ENCODE peak calls at places on chromosomes 16 and 17, in four cellular contexts. One of them, this sample, is unnamed.

GRCh38 chr16:86067516-86067915 is 168.6 kb downstream of the IRF8 start:
- DNase-seq in CD4-positive, CD25-positive, alpha-beta regulatory T cell: no peak
- DNase-seq in NCI-H2029: no peak
- DNase-seq in T-helper 1 cell: no peak
- DNase-seq in this sample: no peak

GRCh38 chr16:2879854-2880508 is 3.0 kb upstream of the FLYWCH2 start:
- DNase-seq in CD4-positive, CD25-positive, alpha-beta regulatory T cell: no peak
- DNase-seq in NCI-H2029: no peak
- DNase-seq in T-helper 1 cell: no peak
- DNase-seq in this sample: no peak

GRCh38 chr17:49987681-49988441 is 7.2 kb downstream of the DLX3 start:
- DNase-seq in CD4-positive, CD25-positive, alpha-beta regulatory T cell: no peak
- DNase-seq in NCI-H2029: peak
- DNase-seq in T-helper 1 cell: no peak
- DNase-seq in this sample: no peak

GRCh38 chr16:84788968-84789371 is 30.8 kb upstream of the CRISPLD2 start:
- DNase-seq in CD4-positive, CD25-positive, alpha-beta regulatory T cell: no peak
- DNase-seq in NCI-H2029: no peak
- DNase-seq in T-helper 1 cell: no peak
- DNase-seq in this sample: no peak

GRCh38 chr17:81621494-81622230 is 15.2 kb downstream of the NPLOC4 start:
- DNase-seq in CD4-positive, CD25-positive, alpha-beta regulatory T cell: no peak
- DNase-seq in NCI-H2029: no peak
- DNase-seq in T-helper 1 cell: no peak
- DNase-seq in this sample: no peak

GRCh38 chr17:1290676-1291075 is 11.2 kb downstream of the TRARG1 start:
- DNase-seq in CD4-positive, CD25-positive, alpha-beta regulatory T cell: no peak
- DNase-seq in NCI-H2029: no peak
- DNase-seq in T-helper 1 cell: no peak
- DNase-seq in this sample: no peak

GRCh38 chr16:65095090-65095728 is 26.7 kb downstream of the CDH11 start:
- DNase-seq in CD4-positive, CD25-positive, alpha-beta regulatory T cell: no peak
- DNase-seq in NCI-H2029: no peak
- DNase-seq in T-helper 1 cell: no peak
- DNase-seq in this sample: no peak

GRCh38 chr17:6457688-6458190 is 13.5 kb downstream of the PIMREG start:
- DNase-seq in CD4-positive, CD25-positive, alpha-beta regulatory T cell: no peak
- DNase-seq in NCI-H2029: no peak
- DNase-seq in T-helper 1 cell: no peak
- DNase-seq in this sample: no peak

GRCh38 chr16:9706217-9706616 is 476.0 kb downstream of the GRIN2A start:
- DNase-seq in CD4-positive, CD25-positive, alpha-beta regulatory T cell: no peak
- DNase-seq in NCI-H2029: no peak
- DNase-seq in T-helper 1 cell: no peak
- DNase-seq in this sample: peak

GRCh38 chr16:4859900-4860255 is 12.6 kb downstream of the UBN1 start:
- DNase-seq in CD4-positive, CD25-positive, alpha-beta regulatory T cell: no peak
- DNase-seq in NCI-H2029: no peak
- DNase-seq in T-helper 1 cell: no peak
- DNase-seq in this sample: no peak

GRCh38 chr16:3774156-3774767 is 56.9 kb upstream of the TRAP1 start:
- DNase-seq in CD4-positive, CD25-positive, alpha-beta regulatory T cell: no peak
- DNase-seq in NCI-H2029: peak
- DNase-seq in T-helper 1 cell: no peak
- DNase-seq in this sample: no peak

GRCh38 chr17:36464765-36465088 is 21.8 kb upstream of the ZNHIT3 start:
- DNase-seq in CD4-positive, CD25-positive, alpha-beta regulatory T cell: no peak
- DNase-seq in NCI-H2029: no peak
- DNase-seq in T-helper 1 cell: no peak
- DNase-seq in this sample: no peak

GRCh38 chr16:87725596-87726235 is 40.1 kb downstream of the KLHDC4 start:
- DNase-seq in CD4-positive, CD25-positive, alpha-beta regulatory T cell: no peak
- DNase-seq in NCI-H2029: peak
- DNase-seq in T-helper 1 cell: no peak
- DNase-seq in this sample: no peak

GRCh38 chr17:61442136-61442775 is 10.0 kb upstream of the TBX4 start:
- DNase-seq in CD4-positive, CD25-positive, alpha-beta regulatory T cell: no peak
- DNase-seq in NCI-H2029: no peak
- DNase-seq in T-helper 1 cell: no peak
- DNase-seq in this sample: no peak

GRCh38 chr16:68375801-68376536 is 65.2 kb downstream of the PRMT7 start:
- DNase-seq in CD4-positive, CD25-positive, alpha-beta regulatory T cell: no peak
- DNase-seq in NCI-H2029: no peak
- DNase-seq in T-helper 1 cell: no peak
- DNase-seq in this sample: no peak

GRCh38 chr17:31540602-31541307 is 149.3 kb downstream of the RAB11FIP4 start:
- DNase-seq in CD4-positive, CD25-positive, alpha-beta regulatory T cell: no peak
- DNase-seq in NCI-H2029: no peak
- DNase-seq in T-helper 1 cell: no peak
- DNase-seq in this sample: no peak

GRCh38 chr16:56777533-56777932 is 47.6 kb downstream of the NUP93 start:
- DNase-seq in CD4-positive, CD25-positive, alpha-beta regulatory T cell: no peak
- DNase-seq in NCI-H2029: no peak
- DNase-seq in T-helper 1 cell: no peak
- DNase-seq in this sample: no peak

GRCh38 chr16:19883296-19883951 is 1.2 kb downstream of the GPRC5B start:
- DNase-seq in CD4-positive, CD25-positive, alpha-beta regulatory T cell: no peak
- DNase-seq in NCI-H2029: no peak
- DNase-seq in T-helper 1 cell: no peak
- DNase-seq in this sample: no peak

GRCh38 chr16:11877374-11877773 is 26.0 kb upstream of the RSL1D1 start:
- DNase-seq in CD4-positive, CD25-positive, alpha-beta regulatory T cell: no peak
- DNase-seq in NCI-H2029: no peak
- DNase-seq in T-helper 1 cell: no peak
- DNase-seq in this sample: peak

GRCh38 chr17:28421775-28422305 is 15.8 kb upstream of the SLC46A1 start:
- DNase-seq in CD4-positive, CD25-positive, alpha-beta regulatory T cell: no peak
- DNase-seq in NCI-H2029: peak
- DNase-seq in T-helper 1 cell: no peak
- DNase-seq in this sample: no peak

GRCh38 chr16:82699711-82700495 is 73.1 kb downstream of the CDH13 start:
- DNase-seq in CD4-positive, CD25-positive, alpha-beta regulatory T cell: no peak
- DNase-seq in NCI-H2029: no peak
- DNase-seq in T-helper 1 cell: no peak
- DNase-seq in this sample: no peak

GRCh38 chr17:12737740-12738469 is 51.4 kb upstream of the ARHGAP44 start:
- DNase-seq in CD4-positive, CD25-positive, alpha-beta regulatory T cell: no peak
- DNase-seq in NCI-H2029: no peak
- DNase-seq in T-helper 1 cell: no peak
- DNase-seq in this sample: no peak

GRCh38 chr16:77172964-77173363 is 18.0 kb upstream of the MON1B start:
- DNase-seq in CD4-positive, CD25-positive, alpha-beta regulatory T cell: no peak
- DNase-seq in NCI-H2029: no peak
- DNase-seq in T-helper 1 cell: no peak
- DNase-seq in this sample: no peak

GRCh38 chr17:38341035-38341721 is 2.6 kb downstream of the GPR179 start:
- DNase-seq in CD4-positive, CD25-positive, alpha-beta regulatory T cell: no peak
- DNase-seq in NCI-H2029: peak
- DNase-seq in T-helper 1 cell: no peak
- DNase-seq in this sample: no peak

GRCh38 chr16:58024673-58025350 is 742 bp upstream of the MMP15 start:
- DNase-seq in CD4-positive, CD25-positive, alpha-beta regulatory T cell: no peak
- DNase-seq in NCI-H2029: peak
- DNase-seq in T-helper 1 cell: no peak
- DNase-seq in this sample: peak

GRCh38 chr17:2063306-2064146 is 8.6 kb downstream of the HIC1 start:
- DNase-seq in CD4-positive, CD25-positive, alpha-beta regulatory T cell: no peak
- DNase-seq in NCI-H2029: no peak
- DNase-seq in T-helper 1 cell: no peak
- DNase-seq in this sample: no peak

GRCh38 chr16:8229011-8229520 is 361.2 kb downstream of the TMEM114 start:
- DNase-seq in CD4-positive, CD25-positive, alpha-beta regulatory T cell: no peak
- DNase-seq in NCI-H2029: no peak
- DNase-seq in T-helper 1 cell: no peak
- DNase-seq in this sample: no peak

GRCh38 chr17:76263896-76264295 is 1.3 kb upstream of the UBALD2 start:
- DNase-seq in CD4-positive, CD25-positive, alpha-beta regulatory T cell: no peak
- DNase-seq in NCI-H2029: no peak
- DNase-seq in T-helper 1 cell: no peak
- DNase-seq in this sample: peak

GRCh38 chr16:49024896-49025295 is 256.7 kb downstream of the CBLN1 start:
- DNase-seq in CD4-positive, CD25-positive, alpha-beta regulatory T cell: no peak
- DNase-seq in NCI-H2029: no peak
- DNase-seq in T-helper 1 cell: no peak
- DNase-seq in this sample: no peak

GRCh38 chr16:84538441-84538840 is 34.0 kb upstream of the MEAK7 start:
- DNase-seq in CD4-positive, CD25-positive, alpha-beta regulatory T cell: no peak
- DNase-seq in NCI-H2029: no peak
- DNase-seq in T-helper 1 cell: no peak
- DNase-seq in this sample: no peak

GRCh38 chr17:48825446-48826381 is 5.1 kb upstream of the CALCOCO2 start:
- DNase-seq in CD4-positive, CD25-positive, alpha-beta regulatory T cell: no peak
- DNase-seq in NCI-H2029: no peak
- DNase-seq in T-helper 1 cell: no peak
- DNase-seq in this sample: peak

GRCh38 chr16:88737298-88738166 is 31.2 kb downstream of the CTU2 start:
- DNase-seq in CD4-positive, CD25-positive, alpha-beta regulatory T cell: peak
- DNase-seq in NCI-H2029: peak
- DNase-seq in T-helper 1 cell: peak
- DNase-seq in this sample: peak

GRCh38 chr17:77726549-77726957 is 231.9 kb upstream of the TNRC6C start:
- DNase-seq in CD4-positive, CD25-positive, alpha-beta regulatory T cell: no peak
- DNase-seq in NCI-H2029: no peak
- DNase-seq in T-helper 1 cell: no peak
- DNase-seq in this sample: no peak

GRCh38 chr17:79837888-79838540 is 1.2 kb downstream of the CBX4 start:
- DNase-seq in CD4-positive, CD25-positive, alpha-beta regulatory T cell: no peak
- DNase-seq in NCI-H2029: no peak
- DNase-seq in T-helper 1 cell: no peak
- DNase-seq in this sample: no peak

GRCh38 chr16:49586466-49586865 is 212.9 kb downstream of the C16orf78 start:
- DNase-seq in CD4-positive, CD25-positive, alpha-beta regulatory T cell: no peak
- DNase-seq in NCI-H2029: no peak
- DNase-seq in T-helper 1 cell: no peak
- DNase-seq in this sample: peak

GRCh38 chr17:44353656-44354331 is 8.7 kb downstream of the GRN start:
- DNase-seq in CD4-positive, CD25-positive, alpha-beta regulatory T cell: no peak
- DNase-seq in NCI-H2029: no peak
- DNase-seq in T-helper 1 cell: no peak
- DNase-seq in this sample: peak